ENCODE peak calls at places on chromosome 4, in seven cellular contexts. One of them, this sample, is unnamed.

GRCh38 chr4:57114973-57115372 is 4.8 kb upstream of the IGFBP7 start:
- DNase-seq in astrocyte: peak; percentile 94
- DNase-seq in transverse colon: no peak
- DNase-seq in astrocyte of the spinal cord: peak; percentile 62
- DNase-seq in upper lobe of right lung: no peak
- DNase-seq in left lung: no peak
- DNase-seq in adrenal gland: no peak
- DNase-seq in this sample: no peak

GRCh38 chr4:131061734-131062133 is 1965.8 kb downstream of the C4orf33 start:
- DNase-seq in transverse colon: no peak
- DNase-seq in adrenal gland: no peak
- DNase-seq in upper lobe of right lung: no peak
- DNase-seq in left lung: no peak
- DNase-seq in astrocyte of the spinal cord: no peak
- DNase-seq in astrocyte: no peak
- DNase-seq in this sample: no peak

GRCh38 chr4:85147481-85148076 is 181.1 kb upstream of the WDFY3 start:
- DNase-seq in left lung: peak; percentile 40
- DNase-seq in adrenal gland: peak; percentile 50
- DNase-seq in astrocyte: peak; percentile 35
- DNase-seq in astrocyte of the spinal cord: peak; percentile 73
- DNase-seq in transverse colon: peak; percentile 24
- DNase-seq in upper lobe of right lung: no peak
- DNase-seq in this sample: peak; percentile 50

GRCh38 chr4:36006226-36006625 is 238.1 kb downstream of the ARAP2 start:
- DNase-seq in left lung: no peak
- DNase-seq in astrocyte: peak; percentile 86
- DNase-seq in adrenal gland: no peak
- DNase-seq in transverse colon: no peak
- DNase-seq in upper lobe of right lung: no peak
- DNase-seq in astrocyte of the spinal cord: peak; percentile 60
- DNase-seq in this sample: no peak

GRCh38 chr4:172892300-172892699 is 276.3 kb upstream of the GALNT7 start:
- DNase-seq in astrocyte of the spinal cord: peak; percentile 3
- DNase-seq in adrenal gland: no peak
- DNase-seq in left lung: no peak
- DNase-seq in upper lobe of right lung: no peak
- DNase-seq in transverse colon: no peak
- DNase-seq in astrocyte: no peak
- DNase-seq in this sample: no peak

GRCh38 chr4:5365071-5366008 is 314.1 kb downstream of the STK32B start:
- DNase-seq in astrocyte: peak; percentile 91
- DNase-seq in transverse colon: peak; percentile 35
- DNase-seq in adrenal gland: no peak
- DNase-seq in left lung: no peak
- DNase-seq in astrocyte of the spinal cord: peak; percentile 54
- DNase-seq in upper lobe of right lung: no peak
- DNase-seq in this sample: no peak

GRCh38 chr4:25879587-25879986 is 16.8 kb upstream of the SEL1L3 start:
- DNase-seq in adrenal gland: no peak
- DNase-seq in transverse colon: no peak
- DNase-seq in astrocyte: no peak
- DNase-seq in upper lobe of right lung: no peak
- DNase-seq in astrocyte of the spinal cord: no peak
- DNase-seq in left lung: no peak
- DNase-seq in this sample: no peak

GRCh38 chr4:109169160-109169559 is 133.3 kb downstream of the COL25A1 start:
- DNase-seq in transverse colon: no peak
- DNase-seq in adrenal gland: no peak
- DNase-seq in upper lobe of right lung: no peak
- DNase-seq in astrocyte: peak; percentile 13
- DNase-seq in astrocyte of the spinal cord: no peak
- DNase-seq in left lung: no peak
- DNase-seq in this sample: no peak

GRCh38 chr4:41009411-41009810 is 204.9 kb downstream of the APBB2 start:
- DNase-seq in astrocyte of the spinal cord: peak; percentile 75
- DNase-seq in astrocyte: peak; percentile 69
- DNase-seq in left lung: no peak
- DNase-seq in transverse colon: no peak
- DNase-seq in upper lobe of right lung: no peak
- DNase-seq in adrenal gland: no peak
- DNase-seq in this sample: no peak

GRCh38 chr4:52937829-52938228 is 75.7 kb downstream of the RASL11B start:
- DNase-seq in astrocyte of the spinal cord: no peak
- DNase-seq in adrenal gland: no peak
- DNase-seq in upper lobe of right lung: no peak
- DNase-seq in left lung: no peak
- DNase-seq in astrocyte: no peak
- DNase-seq in transverse colon: no peak
- DNase-seq in this sample: no peak

GRCh38 chr4:15702941-15703403 is at the start of gene BST1:
- DNase-seq in astrocyte of the spinal cord: peak; percentile 68
- DNase-seq in astrocyte: peak; percentile 56
- DNase-seq in left lung: peak; percentile 85
- DNase-seq in adrenal gland: peak; percentile 67
- DNase-seq in transverse colon: peak; percentile 81
- DNase-seq in upper lobe of right lung: peak; percentile 87
- DNase-seq in this sample: peak; percentile 89

GRCh38 chr4:42313872-42314271 is 83.4 kb upstream of the SHISA3 start:
- DNase-seq in astrocyte: no peak
- DNase-seq in astrocyte of the spinal cord: no peak
- DNase-seq in left lung: no peak
- DNase-seq in adrenal gland: no peak
- DNase-seq in upper lobe of right lung: no peak
- DNase-seq in transverse colon: no peak
- DNase-seq in this sample: no peak

GRCh38 chr4:144644368-144645101 is 1.4 kb upstream of the HHIP start:
- DNase-seq in astrocyte of the spinal cord: peak; percentile 31
- DNase-seq in transverse colon: no peak
- DNase-seq in adrenal gland: no peak
- DNase-seq in upper lobe of right lung: no peak
- DNase-seq in left lung: no peak
- DNase-seq in astrocyte: no peak
- DNase-seq in this sample: no peak

GRCh38 chr4:1763550-1764080 is 29.5 kb upstream of the FGFR3 start:
- DNase-seq in astrocyte of the spinal cord: peak; percentile 54
- DNase-seq in adrenal gland: peak; percentile 58
- DNase-seq in upper lobe of right lung: no peak
- DNase-seq in astrocyte: no peak
- DNase-seq in transverse colon: peak; percentile 23
- DNase-seq in left lung: no peak
- DNase-seq in this sample: no peak

GRCh38 chr4:38757945-38758344 is 24.8 kb downstream of the TLR10 start:
- DNase-seq in adrenal gland: no peak
- DNase-seq in astrocyte: no peak
- DNase-seq in upper lobe of right lung: no peak
- DNase-seq in astrocyte of the spinal cord: no peak
- DNase-seq in transverse colon: peak; percentile 26
- DNase-seq in left lung: no peak
- DNase-seq in this sample: no peak

GRCh38 chr4:38759790-38760122 is 23.0 kb downstream of the TLR10 start:
- DNase-seq in astrocyte: no peak
- DNase-seq in adrenal gland: no peak
- DNase-seq in upper lobe of right lung: no peak
- DNase-seq in left lung: no peak
- DNase-seq in astrocyte of the spinal cord: no peak
- DNase-seq in transverse colon: no peak
- DNase-seq in this sample: no peak

GRCh38 chr4:38762560-38762959 is 20.2 kb downstream of the TLR10 start:
- DNase-seq in adrenal gland: no peak
- DNase-seq in astrocyte of the spinal cord: no peak
- DNase-seq in transverse colon: no peak
- DNase-seq in left lung: no peak
- DNase-seq in astrocyte: no peak
- DNase-seq in upper lobe of right lung: no peak
- DNase-seq in this sample: no peak

GRCh38 chr4:38759077-38759789 is 23.6 kb downstream of the TLR10 start:
- DNase-seq in astrocyte of the spinal cord: peak; percentile 69
- DNase-seq in adrenal gland: peak; percentile 74
- DNase-seq in astrocyte: peak; percentile 56
- DNase-seq in upper lobe of right lung: no peak
- DNase-seq in left lung: peak; percentile 49
- DNase-seq in transverse colon: peak; percentile 68
- DNase-seq in this sample: no peak

GRCh38 chr4:38760915-38761314 is 21.9 kb downstream of the TLR10 start:
- DNase-seq in astrocyte: no peak
- DNase-seq in astrocyte of the spinal cord: no peak
- DNase-seq in upper lobe of right lung: no peak
- DNase-seq in left lung: no peak
- DNase-seq in adrenal gland: no peak
- DNase-seq in transverse colon: no peak
- DNase-seq in this sample: no peak
- H3K4me3 ChIP-seq in astrocyte: no peak overlapping the region
- H3K4me3 ChIP-seq in astrocyte of the spinal cord: no peak overlapping the region
- H3K4me3 ChIP-seq in upper lobe of right lung: no peak overlapping the region
- H3K4me3 ChIP-seq in left lung: no peak overlapping the region
- H3K4me3 ChIP-seq in adrenal gland: no peak overlapping the region
- H3K4me3 ChIP-seq in transverse colon: no peak overlapping the region
- H3K4me3 ChIP-seq in this sample: no peak overlapping the region

DNA sequence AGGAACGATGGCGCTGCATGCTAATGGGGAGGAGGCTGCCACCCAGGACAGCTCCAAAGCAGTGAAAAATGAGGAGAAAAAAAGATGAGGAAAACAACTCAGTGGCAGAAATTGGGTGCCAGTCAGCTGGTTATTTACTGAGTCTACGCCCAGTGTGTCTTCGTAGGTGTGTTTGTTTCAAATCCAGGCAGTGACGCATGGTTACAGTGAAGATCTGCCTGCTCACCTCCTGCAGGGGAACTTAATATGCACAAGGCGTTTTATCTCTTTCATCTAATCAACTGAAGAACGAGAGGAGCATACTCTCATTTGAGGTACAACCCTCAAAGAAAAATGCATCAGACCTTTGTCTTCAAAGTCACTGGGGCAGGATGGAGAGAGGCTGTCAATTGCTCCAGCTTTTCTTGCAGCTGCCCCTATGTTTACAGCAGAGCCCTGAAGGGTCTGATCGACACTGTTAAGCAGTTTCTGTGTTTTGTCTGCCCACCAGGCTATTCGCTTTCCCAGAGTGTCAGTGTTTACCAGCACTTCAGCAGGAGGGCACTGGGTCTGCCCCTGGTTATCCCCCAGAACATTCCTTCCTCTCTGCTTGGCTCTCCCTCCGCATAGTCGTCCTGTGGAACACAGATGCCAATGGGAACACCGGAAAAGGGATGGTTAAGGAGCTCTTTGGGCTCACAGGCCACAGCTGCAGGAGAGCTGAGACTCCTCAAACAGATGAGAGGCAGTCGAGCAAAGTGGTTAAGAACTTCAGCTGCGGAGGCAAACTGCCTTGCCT is 71.1 kb upstream of the FBXW7 start:
- DNase-seq in transverse colon: no peak
- DNase-seq in upper lobe of right lung: no peak
- DNase-seq in adrenal gland: no peak
- DNase-seq in astrocyte: no peak
- DNase-seq in left lung: no peak
- DNase-seq in astrocyte of the spinal cord: no peak
- DNase-seq in this sample: no peak
- H3K4me3 ChIP-seq in transverse colon: no peak overlapping the region
- H3K4me3 ChIP-seq in upper lobe of right lung: no peak overlapping the region
- H3K4me3 ChIP-seq in adrenal gland: no peak overlapping the region
- H3K4me3 ChIP-seq in astrocyte: no peak overlapping the region
- H3K4me3 ChIP-seq in left lung: no peak overlapping the region
- H3K4me3 ChIP-seq in astrocyte of the spinal cord: no peak overlapping the region
- H3K4me3 ChIP-seq in this sample: no peak overlapping the region

GRCh38 chr4:83109480-83110221 is 4.9 kb downstream of the PLAC8 start:
- DNase-seq in left lung: peak; percentile 66
- DNase-seq in astrocyte: no peak
- DNase-seq in transverse colon: peak; percentile 45
- DNase-seq in astrocyte of the spinal cord: peak; percentile 20
- DNase-seq in upper lobe of right lung: peak; percentile 78
- DNase-seq in adrenal gland: peak; percentile 41
- DNase-seq in this sample: peak; percentile 66

GRCh38 chr4:83110222-83110945 is 4.1 kb downstream of the PLAC8 start:
- DNase-seq in left lung: peak; percentile 89
- DNase-seq in transverse colon: peak; percentile 94
- DNase-seq in adrenal gland: peak; percentile 84
- DNase-seq in astrocyte: peak; percentile 65
- DNase-seq in upper lobe of right lung: peak; percentile 94
- DNase-seq in astrocyte of the spinal cord: peak; percentile 77
- DNase-seq in this sample: peak; percentile 93

GRCh38 chr4:83112239-83112638 is 2.3 kb downstream of the PLAC8 start:
- DNase-seq in left lung: no peak
- DNase-seq in upper lobe of right lung: no peak
- DNase-seq in adrenal gland: no peak
- DNase-seq in transverse colon: peak; percentile 21
- DNase-seq in astrocyte: no peak
- DNase-seq in astrocyte of the spinal cord: no peak
- DNase-seq in this sample: no peak

GRCh38 chr4:83112678-83113428 is 1.7 kb downstream of the PLAC8 start:
- DNase-seq in left lung: no peak
- DNase-seq in upper lobe of right lung: no peak
- DNase-seq in adrenal gland: no peak
- DNase-seq in astrocyte: peak; percentile 72
- DNase-seq in transverse colon: peak; percentile 26
- DNase-seq in astrocyte of the spinal cord: peak; percentile 36
- DNase-seq in this sample: no peak

DNA sequence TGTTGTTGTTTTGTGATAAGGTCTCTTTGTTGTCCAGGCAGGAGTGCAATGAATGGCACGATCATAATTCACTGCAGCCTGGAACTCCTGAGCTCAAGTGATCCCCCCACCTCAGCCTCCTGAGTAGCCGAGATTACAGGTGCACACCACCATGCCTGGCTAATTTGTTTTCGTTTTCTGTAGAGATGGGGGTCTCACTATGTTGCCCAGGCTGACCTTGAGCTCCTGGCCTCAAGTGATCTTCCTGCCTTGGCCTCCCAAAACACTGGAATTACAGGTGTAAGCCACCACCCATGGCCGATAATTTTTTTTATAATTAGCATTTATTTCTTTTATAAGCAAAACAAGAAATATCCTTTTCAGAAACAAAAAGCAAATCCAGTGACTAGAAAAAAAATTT is 3.6 kb downstream of the PLAC8 start:
- DNase-seq in adrenal gland: no peak
- DNase-seq in upper lobe of right lung: no peak
- DNase-seq in astrocyte of the spinal cord: no peak
- DNase-seq in astrocyte: no peak
- DNase-seq in transverse colon: no peak
- DNase-seq in left lung: no peak
- DNase-seq in this sample: no peak
- H3K4me3 ChIP-seq in adrenal gland: no peak overlapping the region
- H3K4me3 ChIP-seq in upper lobe of right lung: no peak overlapping the region
- H3K4me3 ChIP-seq in astrocyte of the spinal cord: no peak overlapping the region
- H3K4me3 ChIP-seq in astrocyte: no peak overlapping the region
- H3K4me3 ChIP-seq in transverse colon: peak overlapping the region; percentile 64
- H3K4me3 ChIP-seq in left lung: no peak overlapping the region
- H3K4me3 ChIP-seq in this sample: peak overlapping the region; percentile 65

DNA sequence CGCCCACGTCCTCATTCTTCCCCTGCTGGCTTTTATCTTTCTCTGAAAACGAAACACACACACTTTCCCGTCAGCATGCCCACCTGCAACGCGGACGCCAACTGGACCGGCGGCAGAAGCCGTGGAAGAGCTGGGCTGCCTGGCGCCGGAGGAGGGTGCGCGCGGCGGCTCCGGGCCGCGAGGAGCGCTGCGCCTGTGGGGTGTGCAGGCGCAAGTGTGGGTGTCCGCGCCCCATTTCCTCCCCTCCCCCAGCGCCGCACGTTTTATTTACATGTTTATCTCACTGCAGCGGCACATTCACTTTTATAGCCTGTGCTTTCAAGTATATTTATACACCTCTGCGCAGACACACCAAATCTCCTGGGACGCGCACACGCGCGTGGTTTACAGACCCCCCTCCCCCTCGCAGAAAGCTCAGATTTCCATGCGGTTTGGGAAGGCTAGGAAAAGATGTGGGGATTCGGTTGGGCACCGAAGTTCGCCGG is 1.5 kb downstream of the PITX2 start:
- DNase-seq in astrocyte: no peak
- DNase-seq in transverse colon: no peak
- DNase-seq in left lung: no peak
- DNase-seq in adrenal gland: no peak
- DNase-seq in upper lobe of right lung: no peak
- DNase-seq in astrocyte of the spinal cord: no peak
- DNase-seq in this sample: no peak
- H3K4me3 ChIP-seq in astrocyte: no peak overlapping the region
- H3K4me3 ChIP-seq in transverse colon: peak overlapping the region; percentile 53
- H3K4me3 ChIP-seq in left lung: no peak overlapping the region
- H3K4me3 ChIP-seq in adrenal gland: peak overlapping the region; percentile 43
- H3K4me3 ChIP-seq in upper lobe of right lung: no peak overlapping the region
- H3K4me3 ChIP-seq in astrocyte of the spinal cord: no peak overlapping the region
- H3K4me3 ChIP-seq in this sample: peak overlapping the region; percentile 43

This sample was measured in lower lobe of right lung.